ENCODE peak calls at places on chromosomes 7 and 10, in eight cellular contexts. V, J, M, W, Z, G, E and T are unnamed samples.

GRCh38 chr10:22338260-22338894 is 6.9 kb upstream of the SPAG6 start:
- DNase-seq in M (no peak), E (no peak), W (no peak), J (no peak), Z (no peak), V (peak), G (no peak), T (no peak)

GRCh38 chr10:61793760-61794713 is 107.5 kb upstream of the ARID5B start:
- DNase-seq in V (no peak), E (no peak), Z (no peak), J (no peak), W (no peak), G (no peak), M (no peak), T (no peak)

GRCh38 chr7:13312327-13312726 is 624.9 kb downstream of the ARL4A start:
- DNase-seq in V (peak), G (no peak), J (no peak), Z (no peak), W (no peak), E (no peak), M (peak), T (peak)

GRCh38 chr10:117551322-117552155 is 9.0 kb downstream of the EMX2 start:
- DNase-seq in V (peak), W (no peak), G (no peak), J (no peak), E (no peak), Z (no peak), M (no peak), T (no peak)

GRCh38 chr7:111255576-111255975 is 164.6 kb downstream of the LRRN3 start:
- DNase-seq in E (no peak), V (no peak), W (no peak), G (no peak), M (no peak), J (no peak), Z (no peak), T (no peak)

GRCh38 chr10:131630772-131631258 is 270.0 kb upstream of the PPP2R2D start:
- DNase-seq in E (no peak), W (no peak), G (no peak), V (no peak), M (no peak), Z (no peak), J (peak), T (no peak)

GRCh38 chr7:34096135-34096775 is 190.9 kb downstream of the BMPER start:
- DNase-seq in V (no peak), G (no peak), E (no peak), Z (no peak), M (no peak), W (peak), J (no peak), T (no peak)

GRCh38 chr10:113329121-113329596 is 223.7 kb upstream of the HABP2 start:
- DNase-seq in E (no peak), Z (no peak), G (no peak), W (no peak), M (no peak), V (no peak), J (no peak), T (no peak)

GRCh38 chr7:113197274-113197673 is 78.9 kb upstream of the SMIM30 start:
- DNase-seq in G (no peak), J (no peak), W (no peak), M (no peak), E (no peak), Z (no peak), V (no peak), T (no peak)

GRCh38 chr7:151839511-151839921 is 37.4 kb downstream of the PRKAG2 start:
- DNase-seq in G (no peak), W (no peak), E (no peak), M (no peak), Z (no peak), V (no peak), J (no peak), T (no peak)

GRCh38 chr7:138032775-138033174 is 30.9 kb upstream of the CREB3L2 start:
- DNase-seq in E (no peak), W (no peak), V (no peak), Z (no peak), G (no peak), M (no peak), J (no peak), T (no peak)

GRCh38 chr7:147909712-147910111 is 680.9 kb upstream of the C7orf33 start:
- DNase-seq in J (no peak), M (no peak), E (no peak), Z (no peak), W (no peak), V (no peak), G (no peak), T (no peak)

GRCh38 chr10:131831561-131831960 is 69.2 kb upstream of the PPP2R2D start:
- DNase-seq in W (no peak), J (no peak), E (no peak), Z (no peak), M (peak), V (no peak), G (no peak), T (peak)

GRCh38 chr7:156609010-156609877 is 31.3 kb upstream of the RNF32 start:
- DNase-seq in Z (no peak), G (no peak), W (no peak), J (no peak), V (no peak), E (no peak), M (no peak), T (no peak)

GRCh38 chr10:2839081-2839725 is 228.1 kb upstream of the PFKP start:
- DNase-seq in W (no peak), G (no peak), E (peak), Z (peak), J (no peak), V (peak), M (peak), T (peak)

GRCh38 chr10:47121336-47121735 is 178.7 kb upstream of the GDF10 start:
- DNase-seq in V (no peak), G (no peak), W (no peak), E (no peak), M (no peak), Z (no peak), J (peak), T (no peak)

GRCh38 chr7:85464042-85464651 is 277.3 kb upstream of the SEMA3D start:
- DNase-seq in W (no peak), M (no peak), G (no peak), J (no peak), V (no peak), Z (no peak), E (no peak), T (no peak)

GRCh38 chr7:121562274-121562673 is 166.2 kb upstream of the FAM3C start:
- DNase-seq in J (no peak), M (no peak), G (no peak), Z (no peak), V (no peak), W (no peak), E (no peak), T (no peak)

GRCh38 chr7:94364816-94365215 is 29.9 kb upstream of the COL1A2 start:
- DNase-seq in M (no peak), J (no peak), E (no peak), Z (no peak), G (no peak), W (no peak), V (no peak), T (no peak)

GRCh38 chr7:38673795-38674194 is 42.6 kb upstream of the AMPH start:
- DNase-seq in Z (no peak), V (no peak), E (no peak), M (no peak), J (no peak), G (no peak), W (no peak), T (no peak)

GRCh38 chr7:16697507-16698199 is 51.7 kb downstream of the BZW2 start:
- DNase-seq in J (no peak), V (no peak), E (no peak), G (no peak), W (no peak), Z (no peak), M (no peak), T (no peak)

GRCh38 chr7:45162943-45163691 is 5.5 kb downstream of the RAMP3 start:
- DNase-seq in J (no peak), M (no peak), E (no peak), W (no peak), G (no peak), V (no peak), Z (no peak), T (no peak)

GRCh38 chr7:501526-501925 is 18.1 kb downstream of the PDGFA start:
- DNase-seq in V (no peak), E (no peak), W (no peak), G (no peak), J (no peak), Z (no peak), M (no peak), T (no peak)

GRCh38 chr10:62056660-62057059 is 155.2 kb downstream of the ARID5B start:
- DNase-seq in W (no peak), E (no peak), Z (no peak), V (no peak), G (no peak), M (no peak), J (no peak), T (no peak)

GRCh38 chr10:119802068-119802538 is 70.5 kb downstream of the MCMBP start:
- DNase-seq in G (no peak), V (no peak), M (no peak), W (no peak), E (no peak), J (no peak), Z (no peak), T (no peak)

GRCh38 chr10:95279042-95279820 is 11.6 kb downstream of the PDLIM1 start:
- DNase-seq in W (no peak), V (no peak), E (no peak), G (no peak), Z (no peak), J (no peak), M (no peak), T (no peak)

GRCh38 chr10:119384127-119384526 is 158.4 kb downstream of the RGS10 start:
- DNase-seq in V (no peak), J (no peak), E (no peak), Z (no peak), M (no peak), G (no peak), W (no peak), T (no peak)